ENCODE peak calls at places on chromosome 17, in six cellular contexts. R is thoracic aorta, J is NCI-H1436, I is AG09319, F is Peyer's patch, W is omental fat pad. P is an unnamed sample.

GRCh38 chr17:73641779-73642580 is 2.3 kb downstream of the SDK2 start:
- DNase-seq in W (no peak), F (peak; percentile 27), I (no peak), R (no peak), J (no peak), P (no peak)

GRCh38 chr17:37110012-37110701 is 161.4 kb downstream of the AATF start:
- DNase-seq in F (no peak), W (no peak), I (no peak), R (no peak), J (no peak), P (no peak)

GRCh38 chr17:50177983-50178834 is 12.4 kb downstream of the SGCA start:
- DNase-seq in W (no peak), R (peak; percentile 96), F (peak; percentile 86), J (peak; percentile 64), I (no peak), P (no peak)

GRCh38 chr17:83147285-83147684 is 67.9 kb downstream of the METRNL start:
- DNase-seq in W (no peak), I (no peak), J (no peak), R (no peak), F (no peak), P (no peak)

GRCh38 chr17:83005639-83006038 is 73.8 kb upstream of the METRNL start:
- DNase-seq in J (no peak), R (no peak), I (no peak), W (no peak), F (no peak), P (no peak)

GRCh38 chr17:64006361-64007088 is 8.4 kb downstream of the PRR29 start:
- DNase-seq in J (no peak), W (no peak), R (no peak), F (peak; percentile 51), I (no peak), P (no peak)

GRCh38 chr17:55783684-55784245 is 32.9 kb downstream of the PCTP start:
- DNase-seq in J (no peak), F (peak; percentile 62), W (no peak), R (no peak), I (peak; percentile 37), P (peak; percentile 48)

GRCh38 chr17:48462946-48463345 is 32.9 kb upstream of the SKAP1 start:
- DNase-seq in F (no peak), I (no peak), W (no peak), J (no peak), R (no peak), P (no peak)

GRCh38 chr17:45750779-45751440 is 33.2 kb upstream of the CRHR1 start:
- DNase-seq in W (no peak), I (no peak), J (no peak), R (no peak), F (no peak), P (no peak)

GRCh38 chr17:30372755-30373154 is 6.0 kb upstream of the CPD start:
- DNase-seq in W (no peak), F (no peak), J (no peak), I (no peak), R (no peak), P (no peak)

GRCh38 chr17:76528528-76529223 is 8.8 kb downstream of the CYGB start:
- DNase-seq in I (no peak), W (no peak), J (no peak), F (peak; percentile 67), R (no peak), P (no peak)

GRCh38 chr17:48561894-48562810 is 16.0 kb downstream of the HOXB4 start:
- DNase-seq in R (no peak), J (no peak), F (no peak), W (no peak), I (no peak), P (no peak)

GRCh38 chr17:41020346-41020745 is 6.7 kb downstream of the KRTAP1-5 start:
- DNase-seq in I (no peak), W (no peak), R (no peak), J (no peak), F (no peak), P (no peak)

GRCh38 chr17:35898283-35899070 is 18.3 kb upstream of the CCL5 start:
- DNase-seq in F (peak; percentile 53), W (no peak), R (no peak), I (no peak), J (no peak), P (no peak)

GRCh38 chr17:14299261-14300093 is 1.4 kb upstream of the HS3ST3B1 start:
- DNase-seq in J (no peak), W (no peak), I (no peak), F (peak; percentile 62), R (no peak), P (no peak)

GRCh38 chr17:43308999-43309398 is 75.2 kb upstream of the RNU2-1 start:
- DNase-seq in F (no peak), R (no peak), W (no peak), J (no peak), I (no peak), P (no peak)

GRCh38 chr17:16662936-16663335 is 9.3 kb upstream of the ZNF624 start:
- DNase-seq in F (no peak), J (no peak), I (no peak), R (no peak), W (no peak), P (no peak)

GRCh38 chr17:61460796-61461585 is 8.8 kb downstream of the TBX4 start:
- DNase-seq in R (no peak), F (no peak), W (no peak), I (no peak), J (no peak), P (no peak)

GRCh38 chr17:16593356-16594102 is 24.5 kb upstream of the ZNF287 start:
- DNase-seq in F (no peak), I (peak; percentile 39), R (no peak), J (no peak), W (no peak), P (no peak)

GRCh38 chr17:3885970-3886369 is 6.9 kb downstream of the CAMKK1 start:
- DNase-seq in R (no peak), J (no peak), W (no peak), I (no peak), F (no peak), P (no peak)

P was measured in tibial nerve.